ENCODE peak calls at places on chromosomes 16 and 17, in six cellular contexts. Z, C, N, J, H and Q are unnamed samples.

GRCh38 chr16:88530858-88531203 is 39.4 kb upstream of the ZC3H18 start:
- DNase-seq in C (no peak), J (no peak), Z (no peak), H (no peak), N (no peak), Q (no peak)

GRCh38 chr16:79618712-79619050 is 18.1 kb upstream of the MAF start:
- DNase-seq in J (peak; percentile 20), H (no peak), N (no peak), C (no peak), Z (no peak), Q (no peak)

GRCh38 chr17:42271277-42271922 is 4.8 kb downstream of the STAT5B start:
- DNase-seq in N (no peak), J (no peak), C (no peak), Z (no peak), H (no peak), Q (no peak)

GRCh38 chr16:82926500-82926899 is 299.7 kb downstream of the CDH13 start:
- DNase-seq in J (no peak), N (no peak), Z (no peak), H (no peak), C (no peak), Q (no peak)

GRCh38 chr17:2841606-2842005 is 45.4 kb downstream of the RAP1GAP2 start:
- DNase-seq in J (peak; percentile 30), H (no peak), C (peak; percentile 41), Z (no peak), N (peak; percentile 67), Q (no peak)

GRCh38 chr16:79801550-79802090 is 201.1 kb upstream of the MAF start:
- DNase-seq in Z (no peak), C (peak; percentile 8), H (no peak), N (no peak), J (peak; percentile 50), Q (no peak)

GRCh38 chr16:53973021-53973420 is 269.1 kb downstream of the FTO start:
- DNase-seq in H (no peak), J (no peak), Z (no peak), N (no peak), C (no peak), Q (no peak)

GRCh38 chr17:76911299-76912007 is 43.2 kb downstream of the MGAT5B start:
- DNase-seq in Z (peak; percentile 69), N (no peak), H (no peak), J (no peak), C (no peak), Q (no peak)

GRCh38 chr16:84085774-84086173 is 31.0 kb downstream of the MBTPS1 start:
- DNase-seq in N (no peak), H (no peak), J (no peak), C (no peak), Z (no peak), Q (no peak)

GRCh38 chr16:86566601-86566965 is at the start of gene FOXC2:
- DNase-seq in H (no peak), Z (peak; percentile 75), J (peak; percentile 97), C (peak; percentile 98), N (peak; percentile 94), Q (no peak)

GRCh38 chr16:75942901-75943300 is 216.6 kb upstream of the CPHXL start:
- DNase-seq in N (no peak), Z (no peak), J (no peak), C (no peak), H (no peak), Q (no peak)

GRCh38 chr16:67299269-67299668 is 19.9 kb downstream of the PLEKHG4 start:
- DNase-seq in Z (peak; percentile 8), N (no peak), H (no peak), C (no peak), J (no peak), Q (no peak)

GRCh38 chr17:79821331-79822095 is 17.7 kb downstream of the CBX4 start:
- DNase-seq in Z (no peak), N (no peak), J (no peak), C (no peak), H (no peak), Q (no peak)

GRCh38 chr17:16915752-16916556 is 56.0 kb downstream of the TNFRSF13B start:
- DNase-seq in J (peak; percentile 29), Z (peak; percentile 64), H (peak; percentile 86), N (peak; percentile 16), C (peak; percentile 79), Q (peak; percentile 22)

GRCh38 chr17:51000835-51001638 is 119.6 kb downstream of the SPAG9 start:
- DNase-seq in J (peak; percentile 66), N (peak; percentile 78), Z (peak; percentile 63), C (peak; percentile 81), H (peak; percentile 86), Q (peak; percentile 6)

GRCh38 chr17:3598078-3598477 is 11.1 kb downstream of the TRPV1 start:
- DNase-seq in C (no peak), J (no peak), N (no peak), Z (no peak), H (no peak), Q (no peak)

GRCh38 chr17:70205386-70205785 is 36.1 kb downstream of the KCNJ2 start:
- DNase-seq in C (no peak), Z (no peak), J (no peak), H (no peak), N (no peak), Q (peak; percentile 96)

GRCh38 chr16:1707193-1707790 is 1.3 kb downstream of the MAPK8IP3 start:
- DNase-seq in C (peak; percentile 77), N (peak; percentile 40), Z (peak; percentile 54), J (peak; percentile 55), H (peak; percentile 28), Q (peak; percentile 39)

GRCh38 chr16:477758-478157 is 49.8 kb upstream of the CAPN15 start:
- DNase-seq in J (peak; percentile 64), C (no peak), Z (no peak), N (no peak), H (peak; percentile 6), Q (no peak)

GRCh38 chr17:75558666-75559530 is 28.7 kb upstream of the MYO15B start:
- DNase-seq in N (no peak), C (no peak), J (no peak), Z (no peak), H (no peak), Q (no peak)

GRCh38 chr17:45143101-45143670 is 5.1 kb upstream of the HEXIM1 start:
- DNase-seq in H (no peak), C (peak; percentile 3), N (no peak), Z (no peak), J (no peak), Q (no peak)

GRCh38 chr16:89106533-89107208 is 13.0 kb downstream of the ACSF3 start:
- DNase-seq in N (no peak), C (no peak), Z (no peak), H (no peak), J (no peak), Q (no peak)

GRCh38 chr16:84754353-84754856 is 54.6 kb downstream of the USP10 start:
- DNase-seq in J (peak; percentile 79), H (peak; percentile 87), C (peak; percentile 81), N (peak; percentile 93), Z (peak; percentile 62), Q (peak; percentile 68)

GRCh38 chr17:72308744-72309395 is 188.1 kb downstream of the SOX9 start:
- DNase-seq in N (peak; percentile 25), J (no peak), Z (no peak), C (no peak), H (peak; percentile 16), Q (no peak)

GRCh38 chr16:76204249-76204648 is 73.0 kb upstream of the CNTNAP4 start:
- DNase-seq in Z (no peak), J (no peak), C (no peak), H (no peak), N (no peak), Q (no peak)

GRCh38 chr17:9875441-9875840 is 29.6 kb downstream of the RCVRN start:
- DNase-seq in N (peak; percentile 61), J (peak; percentile 90), H (peak; percentile 79), C (peak; percentile 72), Z (no peak), Q (no peak)

GRCh38 chr17:80270836-80271235 is 10.2 kb downstream of the RNF213 start:
- DNase-seq in N (no peak), H (peak; percentile 61), J (no peak), C (peak; percentile 37), Z (peak; percentile 83), Q (no peak)

GRCh38 chr17:30517786-30518185 is 40.6 kb downstream of the GOSR1 start:
- DNase-seq in C (peak; percentile 66), N (no peak), J (no peak), H (no peak), Z (no peak), Q (no peak)

GRCh38 chr16:78177218-78177617 is 77.8 kb downstream of the WWOX start:
- DNase-seq in H (no peak), C (no peak), Z (no peak), J (no peak), N (no peak), Q (no peak)

GRCh38 chr16:90077757-90078593 is 844 bp upstream of the PRDM7 start:
- DNase-seq in C (peak; percentile 62), J (peak; percentile 42), N (peak; percentile 42), Z (peak; percentile 14), H (peak; percentile 4), Q (peak; percentile 19)

DNA sequence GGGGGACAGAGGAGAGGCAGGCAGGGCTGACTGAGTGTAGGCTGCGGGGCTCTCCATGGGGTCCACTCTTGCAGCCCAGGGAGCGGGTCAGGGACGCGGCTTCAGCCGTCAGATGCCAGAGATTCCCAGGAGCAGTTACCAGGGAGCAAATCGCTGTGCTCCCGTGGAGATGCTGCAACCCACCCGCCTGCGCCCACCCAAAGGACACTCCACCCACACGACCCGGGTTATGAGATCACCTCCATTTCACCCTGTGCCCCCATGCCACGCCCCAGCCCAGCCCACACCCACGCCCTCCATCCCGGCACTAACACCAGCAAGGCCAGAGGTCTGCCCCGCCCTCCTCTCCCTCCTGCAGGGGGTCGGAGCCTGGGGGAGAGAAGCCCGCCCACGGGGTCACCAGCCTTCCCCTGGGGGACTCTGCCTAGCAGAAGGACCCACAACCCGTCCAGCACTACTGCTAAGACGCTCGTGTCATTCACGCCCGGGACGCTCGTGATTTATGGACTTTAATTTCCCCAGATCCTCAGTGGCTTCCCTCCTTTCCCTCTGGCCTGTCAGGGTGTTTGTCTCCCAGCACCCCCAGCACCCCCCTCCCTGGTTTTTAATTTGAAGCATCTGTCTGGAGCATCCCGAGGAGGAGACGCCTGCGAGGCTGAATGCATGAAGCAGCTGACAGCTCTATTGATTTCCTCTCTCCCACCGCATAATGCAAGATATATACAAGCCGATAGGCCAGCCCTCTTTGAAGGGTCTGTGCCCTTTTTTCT is 6.8 kb upstream of the RPL38 start:
- DNase-seq in Z (peak; percentile 60), H (no peak), C (no peak), J (no peak), N (no peak), Q (no peak)
- H2AFZ ChIP-seq in Z (no peak overlapping the region), H (no peak overlapping the region), C (no peak overlapping the region), J (no peak overlapping the region), N (no peak overlapping the region), Q (no peak overlapping the region)

GRCh38 chr16:69410285-69410990 is 14.0 kb upstream of the CYB5B start:
- DNase-seq in C (peak; percentile 83), Z (no peak), J (peak; percentile 87), H (peak; percentile 78), N (peak; percentile 83), Q (no peak)
- H2AFZ ChIP-seq in C (no peak overlapping the region), Z (no peak overlapping the region), J (peak overlapping the region; percentile 26), H (peak overlapping the region; percentile 10), N (no peak overlapping the region), Q (no peak overlapping the region)

DNA sequence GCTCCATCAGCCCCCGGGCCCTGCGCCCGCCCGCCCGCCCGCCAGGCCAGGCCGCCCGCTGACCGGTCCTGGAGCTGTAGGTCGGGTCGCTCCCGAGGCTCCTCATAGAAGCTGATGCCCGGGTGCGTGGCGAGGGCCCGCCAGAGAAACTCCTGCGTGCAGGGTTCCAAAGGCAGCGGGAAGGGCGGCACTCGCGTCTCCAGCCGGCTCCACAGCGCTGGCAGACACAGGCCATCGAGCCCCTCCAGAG is 181 bp downstream of the GTF3C1 start:
- DNase-seq in Z (no peak), N (no peak), J (no peak), H (no peak), C (no peak), Q (no peak)
- H2AFZ ChIP-seq in Z (no peak overlapping the region), N (peak overlapping the region; percentile 100), J (peak overlapping the region; percentile 73), H (peak overlapping the region; percentile 68), C (peak overlapping the region; percentile 72), Q (peak overlapping the region; percentile 95)

GRCh38 chr17:27354051-27354490 is 60.2 kb downstream of the WSB1 start:
- DNase-seq in C (no peak), H (no peak), Z (no peak), J (no peak), N (no peak), Q (no peak)
- H2AFZ ChIP-seq in C (peak overlapping the region; percentile 93), H (peak overlapping the region; percentile 95), Z (peak overlapping the region; percentile 82), J (peak overlapping the region; percentile 89), N (peak overlapping the region; percentile 96), Q (peak overlapping the region; percentile 83)